ENCODE peak calls at places on chromosomes 4 and X, in four cellular contexts. X, Q, M and I are unnamed samples.

GRCh38 chrX:45068555-45068954 is 132.1 kb downstream of the DIPK2B start:
- DNase-seq in M (no peak), X (peak), Q (no peak), I (no peak)

GRCh38 chrX:148582353-148582752 is 81.9 kb downstream of the AFF2 start:
- DNase-seq in X (no peak), M (no peak), Q (no peak), I (no peak)

GRCh38 chr4:14943749-14944148 is 58.5 kb upstream of the CPEB2 start:
- DNase-seq in Q (no peak), X (no peak), M (no peak), I (no peak)

GRCh38 chrX:154727418-154728323 is 23.2 kb downstream of the GAB3 start:
- DNase-seq in X (no peak), M (no peak), Q (no peak), I (no peak)

GRCh38 chrX:50469206-50469605 is 1.4 kb downstream of the DGKK start:
- DNase-seq in Q (no peak), M (no peak), X (no peak), I (no peak)

GRCh38 chrX:7941390-7942042 is 14.3 kb upstream of the PNPLA4 start:
- DNase-seq in M (no peak), Q (no peak), X (no peak), I (no peak)

GRCh38 chrX:20171887-20172286 is 30.2 kb upstream of the EIF1AX start:
- DNase-seq in Q (no peak), X (no peak), M (no peak), I (no peak)

GRCh38 chrX:38871129-38872029 is 70.1 kb downstream of the MID1IP1 start:
- DNase-seq in Q (no peak), M (no peak), X (no peak), I (no peak)

GRCh38 chr4:61628727-61629126 is 428.6 kb downstream of the ADGRL3 start:
- DNase-seq in X (no peak), M (no peak), Q (no peak), I (no peak)

GRCh38 chr4:138890921-138891570 is 124.5 kb upstream of the NOCT start:
- DNase-seq in Q (no peak), X (no peak), M (no peak), I (no peak)

GRCh38 chr4:25030283-25031076 is at the start of gene LGI2:
- DNase-seq in X (peak), Q (peak), M (peak), I (peak)

GRCh38 chr4:186557486-186557885 is 2.1 kb upstream of the MTNR1A start:
- DNase-seq in Q (no peak), X (no peak), M (no peak), I (no peak)

GRCh38 chr4:24515698-24516097 is 68.7 kb downstream of the DHX15 start:
- DNase-seq in M (no peak), X (no peak), Q (no peak), I (peak)

GRCh38 chr4:151564321-151564720 is 155.3 kb downstream of the FHIP1A start:
- DNase-seq in X (no peak), M (no peak), Q (no peak), I (no peak)

GRCh38 chrX:19670321-19670750 is 155.0 kb upstream of the MAP3K15 start:
- DNase-seq in X (no peak), M (no peak), Q (no peak), I (no peak)

GRCh38 chr4:15779336-15779735 is 1.2 kb downstream of the CD38 start:
- DNase-seq in M (no peak), Q (no peak), X (peak), I (no peak)

GRCh38 chr4:83170952-83171399 is 56.4 kb upstream of the PLAC8 start:
- DNase-seq in X (peak), M (no peak), Q (no peak), I (no peak)

GRCh38 chrX:46587753-46588171 is 14.2 kb downstream of the CHST7 start:
- DNase-seq in X (no peak), M (no peak), Q (no peak), I (no peak)

GRCh38 chr4:127782275-127783025 is at the start of gene HSPA4L:
- DNase-seq in X (peak), Q (peak), M (peak), I (peak)

GRCh38 chr4:107279729-107280128 is 243.6 kb upstream of the DKK2 start:
- DNase-seq in Q (no peak), M (no peak), X (no peak), I (no peak)

GRCh38 chr4:94653095-94653649 is 104.6 kb upstream of the BMPR1B start:
- DNase-seq in Q (no peak), X (no peak), M (no peak), I (no peak)

GRCh38 chr4:44931720-44932119 is 205.4 kb upstream of the GNPDA2 start:
- DNase-seq in Q (no peak), M (no peak), X (no peak), I (no peak)

GRCh38 chr4:29553842-29554241 is 1166.3 kb upstream of the PCDH7 start:
- DNase-seq in X (no peak), M (no peak), Q (no peak), I (no peak)

GRCh38 chr4:142405021-142405991 is 440.8 kb downstream of the INPP4B start:
- DNase-seq in Q (no peak), X (peak), M (no peak), I (no peak)

GRCh38 chrX:18875256-18875878 is 108.5 kb downstream of the PHKA2 start:
- DNase-seq in X (no peak), M (no peak), Q (no peak), I (no peak)

GRCh38 chrX:40527543-40527942 is 53.2 kb upstream of the ATP6AP2 start:
- DNase-seq in X (no peak), M (no peak), Q (no peak), I (no peak)

GRCh38 chr4:74675673-74676279 is 118.5 kb downstream of the BTC start:
- DNase-seq in Q (peak), X (peak), M (no peak), I (peak)

GRCh38 chr4:174681723-174682300 is 147.2 kb downstream of the GLRA3 start:
- DNase-seq in M (no peak), X (no peak), Q (no peak), I (no peak)

GRCh38 chr4:156619154-156619934 is 352.3 kb downstream of the PDGFC start:
- DNase-seq in Q (no peak), M (no peak), X (no peak), I (no peak)

GRCh38 chr4:107643021-107643420 is 77.0 kb downstream of the PAPSS1 start:
- DNase-seq in M (no peak), Q (no peak), X (no peak), I (no peak)

GRCh38 chr4:98658287-98659105 is at the start of gene TSPAN5:
- DNase-seq in Q (peak), X (peak), M (peak), I (peak)

GRCh38 chrX:79375340-79375739 is 8.2 kb upstream of the ITM2A start:
- DNase-seq in Q (no peak), M (no peak), X (no peak), I (no peak)

GRCh38 chr4:825969-826330 is at the start of gene CPLX1:
- DNase-seq in Q (no peak), X (no peak), M (no peak), I (peak)

GRCh38 chrX:107118322-107119147 is at the start of gene RBM41:
- DNase-seq in X (peak), Q (peak), M (peak), I (peak)

GRCh38 chr4:89288430-89288829 is 19.2 kb downstream of the GPRIN3 start:
- DNase-seq in M (no peak), Q (no peak), X (no peak), I (no peak)

GRCh38 chrX:2848806-2849420 is 20.2 kb downstream of the GYG2 start:
- DNase-seq in M (no peak), Q (no peak), X (no peak), I (no peak)

GRCh38 chr4:141702472-141703182 is 66.2 kb downstream of the IL15 start:
- DNase-seq in X (peak), Q (no peak), M (no peak), I (no peak)

GRCh38 chrX:122572461-122572860 is 611.6 kb upstream of the GRIA3 start:
- DNase-seq in M (no peak), Q (no peak), X (no peak), I (no peak)

GRCh38 chr4:85210353-85210752 is 243.9 kb upstream of the WDFY3 start:
- DNase-seq in X (no peak), M (no peak), Q (no peak), I (no peak)

DNA sequence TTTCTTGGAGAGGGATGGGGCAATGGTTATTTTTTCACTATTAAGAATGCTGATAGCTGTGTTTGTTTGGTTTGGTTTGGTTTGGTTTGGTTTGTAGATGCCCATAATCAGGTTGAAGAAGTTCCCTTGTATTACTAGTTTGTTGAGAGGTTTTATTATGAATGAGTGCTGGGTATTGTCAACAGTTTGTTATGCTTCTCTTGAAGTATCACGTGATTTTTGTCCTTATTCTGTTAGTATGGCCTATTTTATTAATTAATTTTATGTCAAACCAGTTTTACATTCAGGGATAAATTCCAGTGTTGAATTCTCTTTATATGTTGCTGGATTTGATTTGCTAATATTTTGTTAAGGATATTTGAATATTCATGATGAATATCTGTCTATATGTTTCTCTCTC is 449.8 kb upstream of the NWD2 start:
- DNase-seq in M (no peak), Q (no peak), X (no peak), I (no peak)
- TF ChIP-seq CTCF in M (no peak), Q (no peak), X (no peak), I (no peak)

GRCh38 chrX:132025085-132025484 is 2.0 kb downstream of the STK26 start:
- DNase-seq in M (no peak), X (peak), Q (no peak), I (no peak)
- TF ChIP-seq CTCF in M (no peak), X (no peak), Q (no peak), I (no peak)

DNA sequence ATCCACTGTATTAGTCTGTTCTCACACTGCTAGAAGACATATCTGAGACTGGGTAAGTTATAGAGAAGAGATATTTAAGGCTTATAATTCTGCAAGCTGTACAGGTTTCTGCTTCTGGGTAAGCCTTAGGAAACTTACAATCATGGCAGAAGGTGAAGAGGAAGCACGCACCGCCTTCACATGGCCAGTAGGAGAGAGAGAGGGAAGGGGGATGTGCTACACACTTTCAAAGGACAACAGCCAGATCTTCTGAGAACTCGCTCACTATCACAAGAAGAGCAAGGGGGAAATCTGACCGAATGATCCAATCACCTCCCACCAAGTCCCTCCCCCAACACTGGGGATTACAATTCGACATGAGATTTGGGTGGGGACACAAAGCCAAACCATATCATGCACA is 13.0 kb downstream of the FRYL start:
- DNase-seq in X (peak), Q (no peak), M (no peak), I (no peak)
- TF ChIP-seq CTCF in X (no peak), Q (no peak), M (no peak), I (no peak)

GRCh38 chr4:76718806-76719205 is 179.1 kb downstream of the SOWAHB start:
- DNase-seq in M (no peak), X (no peak), Q (no peak), I (no peak)

GRCh38 chr4:76716020-76716419 is 181.9 kb downstream of the SOWAHB start:
- DNase-seq in X (no peak), Q (no peak), M (no peak), I (no peak)

GRCh38 chr4:76717431-76717830 is 180.5 kb downstream of the SOWAHB start:
- DNase-seq in Q (no peak), M (no peak), X (no peak), I (no peak)

GRCh38 chr4:76718021-76718420 is 179.9 kb downstream of the SOWAHB start:
- DNase-seq in M (no peak), Q (no peak), X (no peak), I (no peak)

DNA sequence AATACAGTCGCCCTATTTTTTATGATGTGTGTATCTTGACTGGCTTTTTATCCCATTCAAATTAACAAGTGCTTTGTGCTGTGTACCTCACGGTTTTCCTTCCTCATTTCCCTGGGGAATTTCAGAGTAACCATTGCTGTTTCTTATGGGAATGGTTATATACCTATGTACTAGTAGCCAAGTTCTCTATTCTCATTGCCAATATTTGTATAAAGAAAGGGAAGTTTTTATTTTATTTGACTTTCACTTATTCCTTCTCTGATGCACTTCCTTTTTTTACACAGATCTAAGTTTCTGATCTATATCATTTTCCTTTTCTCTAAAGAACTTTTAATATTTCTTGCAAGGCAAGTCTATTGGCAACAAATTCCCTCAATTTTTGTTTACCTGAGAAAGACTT is 181.3 kb downstream of the SOWAHB start:
- DNase-seq in M (no peak), X (no peak), Q (no peak), I (no peak)
- TF ChIP-seq CTCF in M (no peak), X (no peak), Q (no peak), I (no peak)

GRCh38 chrX:102517331-102517730 is 792 bp upstream of the TMSB15A start:
- DNase-seq in Q (no peak), M (no peak), X (no peak), I (no peak)
- TF ChIP-seq CTCF in Q (no peak), M (peak), X (peak), I (no peak)

GRCh38 chr4:103075435-103075893 is 1.1 kb downstream of the SLC9B2 start:
- DNase-seq in M (no peak), Q (peak), X (no peak), I (no peak)

GRCh38 chr4:103076777-103077347 is 301 bp upstream of the SLC9B2 start:
- DNase-seq in M (no peak), Q (peak), X (peak), I (no peak)

GRCh38 chr4:103074598-103075434 is 1.7 kb downstream of the SLC9B2 start:
- DNase-seq in M (no peak), X (no peak), Q (peak), I (peak)

GRCh38 chr4:103074039-103074438 is 2.5 kb downstream of the SLC9B2 start:
- DNase-seq in M (no peak), X (no peak), Q (no peak), I (no peak)

DNA sequence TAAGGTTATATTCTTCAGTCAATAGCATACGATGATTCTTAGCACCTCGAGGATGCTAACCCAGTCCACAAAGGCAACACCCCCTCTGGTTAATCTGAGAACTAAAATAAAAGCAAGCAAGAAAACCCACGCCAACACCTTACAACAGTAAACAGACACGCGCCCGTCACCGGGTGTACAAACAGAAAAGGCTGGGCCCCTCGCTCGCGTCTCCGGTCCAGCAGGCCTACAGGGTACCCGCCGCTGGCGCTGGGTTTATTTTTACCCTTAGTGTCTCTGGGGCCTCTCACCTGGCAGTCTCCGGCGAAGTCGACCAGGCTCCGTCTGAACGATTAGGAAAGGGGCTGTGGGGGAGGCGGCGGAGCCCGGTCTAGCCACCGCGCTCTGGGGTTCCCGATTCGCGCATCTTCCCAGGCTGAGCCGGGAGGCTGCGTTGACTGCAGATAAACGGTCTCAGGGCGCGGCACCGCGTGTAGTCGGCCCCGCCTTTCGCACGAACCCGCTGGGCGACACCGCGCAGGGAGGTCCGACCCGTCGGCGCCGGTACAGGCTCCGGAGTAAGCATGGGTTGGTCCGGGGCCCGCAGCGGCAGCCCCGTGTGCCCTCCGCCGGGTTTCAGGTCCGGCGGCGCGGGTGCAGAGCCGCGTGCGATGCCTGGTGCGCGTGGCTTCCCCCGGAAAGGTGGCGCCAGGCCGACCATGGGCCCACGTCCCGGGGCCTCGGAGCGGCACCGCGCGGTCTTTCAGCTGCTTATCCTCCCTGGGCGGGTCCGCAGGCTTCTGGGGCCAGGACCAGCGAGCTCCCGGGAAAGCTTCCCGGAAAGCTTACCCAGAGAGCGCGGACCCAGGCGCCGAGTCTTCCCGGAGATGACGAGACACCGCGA is at the start of gene SLC9B2:
- DNase-seq in M (no peak), Q (peak), X (peak), I (peak)
- TF ChIP-seq CTCF in M (peak), Q (no peak), X (no peak), I (no peak)

DNA sequence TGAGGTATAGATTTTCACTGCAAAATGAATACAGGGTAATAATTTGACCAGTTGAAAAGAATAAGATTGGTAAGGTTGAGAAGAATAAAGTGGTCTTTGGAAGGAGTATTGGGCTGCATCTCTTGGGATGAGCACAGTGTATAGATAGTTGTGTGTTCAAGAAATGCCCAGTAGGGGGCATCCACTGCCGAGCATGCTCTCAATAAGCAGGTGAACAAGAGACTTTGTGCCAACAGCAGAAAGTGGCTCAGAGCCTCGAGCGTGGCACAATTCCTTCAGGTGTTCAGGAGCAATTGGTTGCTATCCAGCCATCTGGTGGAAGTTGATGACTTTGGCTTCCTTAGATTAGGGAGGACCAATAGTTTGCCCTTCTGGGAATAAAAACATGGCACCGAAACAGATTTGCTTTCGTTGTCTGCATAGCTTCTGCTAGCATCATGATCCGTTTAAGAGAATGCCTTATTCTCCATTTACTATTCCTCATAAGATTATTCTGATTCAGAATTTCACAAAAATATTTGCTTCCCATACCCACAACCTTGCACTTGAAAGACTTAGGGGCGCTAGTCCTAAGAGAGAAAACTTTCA is 258.1 kb upstream of the NEIL3 start:
- DNase-seq in Q (peak), X (peak), M (no peak), I (peak)
- TF ChIP-seq CTCF in Q (peak), X (peak), M (no peak), I (peak)

GRCh38 chr4:122827899-122828601 is 1.4 kb downstream of the FGF2 start:
- DNase-seq in Q (peak), M (no peak), X (peak), I (peak)
- TF ChIP-seq CTCF in Q (peak), M (peak), X (peak), I (no peak)